ENCODE peak calls at places on chromosomes 4 and X, in four cellular contexts. G is K562, P is HL-60, R is GM12878. E is an unnamed sample.
A peak's percentile ranks its signal among the peaks of the same experiment; 100 is the strongest.

GRCh38 chr4:8726344-8726851 is 133.8 kb downstream of the CPZ start:
- DNase-seq in G (no peak), P (no peak), R (no peak), E (no peak)

GRCh38 chr4:3708103-3708510 is 58.1 kb upstream of the ADRA2C start:
- DNase-seq in G (no peak), P (no peak), R (no peak), E (no peak)

GRCh38 chr4:146061610-146062324 is 113.8 kb upstream of the LSM6 start:
- DNase-seq in G (no peak), P (no peak), R (no peak), E (no peak)

GRCh38 chr4:10750714-10751113 is 66.1 kb upstream of the CLNK start:
- DNase-seq in G (no peak), P (no peak), R (no peak), E (no peak)

GRCh38 chr4:119034276-119035008 is 101.2 kb upstream of the MYOZ2 start:
- DNase-seq in G (no peak), P (no peak), R (no peak), E (no peak)

GRCh38 chrX:45847966-45848365 is 647.3 kb upstream of the DIPK2B start:
- DNase-seq in G (no peak), P (no peak), R (no peak), E (no peak)

GRCh38 chr4:118279920-118280432 is 72.8 kb downstream of the PRSS12 start:
- DNase-seq in G (no peak), P (no peak), R (no peak), E (no peak)

GRCh38 chrX:56733459-56734046 is 4.5 kb downstream of the NBDY start:
- DNase-seq in G (peak; percentile 11), P (peak; percentile 54), R (no peak), E (no peak)

GRCh38 chrX:148380614-148381561 is 119.5 kb upstream of the AFF2 start:
- DNase-seq in G (no peak), P (peak; percentile 73), R (peak; percentile 55), E (no peak)

GRCh38 chrX:38816158-38816557 is 14.9 kb downstream of the MID1IP1 start:
- DNase-seq in G (no peak), P (no peak), R (no peak), E (no peak)

GRCh38 chr4:147975325-147975724 is 243.4 kb downstream of the ARHGAP10 start:
- DNase-seq in G (no peak), P (no peak), R (no peak), E (no peak)

GRCh38 chr4:126441173-126441810 is 1126.5 kb downstream of the FAT4 start:
- DNase-seq in G (no peak), P (no peak), R (no peak), E (no peak)

GRCh38 chr4:88592600-88593448 is 544 bp downstream of the HERC3 start:
- DNase-seq in G (peak; percentile 90), P (peak; percentile 74), R (peak; percentile 20), E (peak; percentile 85)

GRCh38 chr4:72779256-72779655 is 210.2 kb upstream of the ADAMTS3 start:
- DNase-seq in G (no peak), P (no peak), R (no peak), E (no peak)

GRCh38 chr4:143441678-143442077 is 71.8 kb upstream of the SMARCA5 start:
- DNase-seq in G (no peak), P (no peak), R (no peak), E (no peak)

GRCh38 chrX:23373129-23373804 is 38.6 kb downstream of the PTCHD1 start:
- DNase-seq in G (no peak), P (no peak), R (no peak), E (no peak)

GRCh38 chrX:110414273-110414672 is 55.6 kb downstream of the RTL9 start:
- DNase-seq in G (no peak), P (no peak), R (no peak), E (no peak)

GRCh38 chrX:31580227-31580626 is 508.4 kb upstream of the FTHL17 start:
- DNase-seq in G (no peak), P (no peak), R (no peak), E (no peak)

GRCh38 chr4:106036334-106036733 is 141.1 kb downstream of the NPNT start:
- DNase-seq in G (no peak), P (no peak), R (no peak), E (no peak)

GRCh38 chrX:136694491-136695087 is 46.6 kb downstream of the CD40LG start:
- DNase-seq in G (peak; percentile 48), P (peak; percentile 24), R (no peak), E (no peak)

GRCh38 chr4:11216520-11216919 is 212.2 kb downstream of the HS3ST1 start:
- DNase-seq in G (no peak), P (no peak), R (no peak), E (no peak)

GRCh38 chrX:8864151-8864550 is 63.0 kb upstream of the FAM9A start:
- DNase-seq in G (no peak), P (no peak), R (no peak), E (no peak)

GRCh38 chrX:78199851-78200250 is 60.4 kb upstream of the TAF9B start:
- DNase-seq in G (peak; percentile 61), P (peak; percentile 24), R (no peak), E (no peak)

GRCh38 chr4:149306537-149306936 is 509.1 kb downstream of the IQCM start:
- DNase-seq in G (no peak), P (no peak), R (no peak), E (no peak)

GRCh38 chr4:117134386-117134785 is 49.0 kb upstream of the TRAM1L1 start:
- DNase-seq in G (no peak), P (peak; percentile 6), R (peak; percentile 0), E (no peak)

GRCh38 chr4:5758741-5759140 is 47.7 kb downstream of the EVC start:
- DNase-seq in G (no peak), P (no peak), R (peak; percentile 37), E (no peak)

GRCh38 chr4:124278477-124278876 is 434.1 kb downstream of the ANKRD50 start:
- DNase-seq in G (no peak), P (no peak), R (no peak), E (no peak)

GRCh38 chr4:96649536-96649935 is 809.6 kb downstream of the PDHA2 start:
- DNase-seq in G (no peak), P (no peak), R (no peak), E (no peak)

GRCh38 chr4:168917150-168917779 is 92.8 kb downstream of the CBR4 start:
- DNase-seq in G (peak; percentile 28), P (no peak), R (no peak), E (no peak)

GRCh38 chr4:147658501-147658900 is 25.5 kb downstream of the PRMT9 start:
- DNase-seq in G (no peak), P (no peak), R (no peak), E (no peak)

GRCh38 chrX:70470850-70471289 is 26.2 kb downstream of the DLG3 start:
- DNase-seq in G (no peak), P (no peak), R (no peak), E (no peak)

GRCh38 chr4:153038493-153039311 is 102.6 kb downstream of the FHDC1 start:
- DNase-seq in G (no peak), P (no peak), R (no peak), E (no peak)

GRCh38 chr4:48223633-48224295 is 45.9 kb downstream of the TEC start:
- DNase-seq in G (no peak), P (no peak), R (no peak), E (no peak)

GRCh38 chr4:13640149-13640671 is 12.7 kb upstream of the BOD1L1 start:
- DNase-seq in G (no peak), P (no peak), R (no peak), E (no peak)

GRCh38 chr4:15149234-15149841 is 147.1 kb downstream of the CPEB2 start:
- DNase-seq in G (no peak), P (no peak), R (peak; percentile 33), E (no peak)

GRCh38 chr4:121822796-121823504 is 733 bp downstream of the CCNA2 start:
- DNase-seq in G (peak; percentile 70), P (peak; percentile 60), R (no peak), E (peak; percentile 27)

GRCh38 chr4:140266958-140267568 is 106.4 kb upstream of the SCOC start:
- DNase-seq in G (no peak), P (no peak), R (no peak), E (no peak)

GRCh38 chr4:6478546-6479220 is 6.3 kb upstream of the PPP2R2C start:
- DNase-seq in G (no peak), P (no peak), R (no peak), E (no peak)

GRCh38 chr4:184857446-184858121 is 31.8 kb upstream of the ACSL1 start:
- DNase-seq in G (no peak), P (no peak), R (no peak), E (no peak)
- TF ChIP-seq SPI1 in G (no peak), P (no peak), R (no peak), E (no peak)

GRCh38 chrX:42496239-42496638 is 281.7 kb downstream of the PPP1R2C start:
- DNase-seq in G (no peak), P (no peak), R (no peak), E (no peak)

GRCh38 chrX:42497356-42497755 is 280.6 kb downstream of the PPP1R2C start:
- DNase-seq in G (no peak), P (no peak), R (no peak), E (no peak)

GRCh38 chrX:42491145-42491907 is 286.6 kb downstream of the PPP1R2C start:
- DNase-seq in G (no peak), P (no peak), R (no peak), E (no peak)

GRCh38 chrX:42499620-42500019 is 278.3 kb downstream of the PPP1R2C start:
- DNase-seq in G (no peak), P (no peak), R (no peak), E (no peak)

GRCh38 chrX:42495139-42495538 is 282.8 kb downstream of the PPP1R2C start:
- DNase-seq in G (no peak), P (no peak), R (no peak), E (no peak)
- TF ChIP-seq SPI1 in G (no peak), P (no peak), R (no peak), E (no peak)

GRCh38 chr4:110055014-110055768 is 142.5 kb downstream of the EGF start:
- DNase-seq in G (no peak), P (no peak), R (peak; percentile 80), E (peak; percentile 13)
- TF ChIP-seq SPI1 in G (no peak), P (no peak), R (no peak), E (no peak)

GRCh38 chrX:39816871-39817731 is 280.7 kb downstream of the BCOR start:
- DNase-seq in G (peak; percentile 34), P (no peak), R (no peak), E (no peak)
- TF ChIP-seq SPI1 in G (no peak), P (no peak), R (no peak), E (no peak)

DNA sequence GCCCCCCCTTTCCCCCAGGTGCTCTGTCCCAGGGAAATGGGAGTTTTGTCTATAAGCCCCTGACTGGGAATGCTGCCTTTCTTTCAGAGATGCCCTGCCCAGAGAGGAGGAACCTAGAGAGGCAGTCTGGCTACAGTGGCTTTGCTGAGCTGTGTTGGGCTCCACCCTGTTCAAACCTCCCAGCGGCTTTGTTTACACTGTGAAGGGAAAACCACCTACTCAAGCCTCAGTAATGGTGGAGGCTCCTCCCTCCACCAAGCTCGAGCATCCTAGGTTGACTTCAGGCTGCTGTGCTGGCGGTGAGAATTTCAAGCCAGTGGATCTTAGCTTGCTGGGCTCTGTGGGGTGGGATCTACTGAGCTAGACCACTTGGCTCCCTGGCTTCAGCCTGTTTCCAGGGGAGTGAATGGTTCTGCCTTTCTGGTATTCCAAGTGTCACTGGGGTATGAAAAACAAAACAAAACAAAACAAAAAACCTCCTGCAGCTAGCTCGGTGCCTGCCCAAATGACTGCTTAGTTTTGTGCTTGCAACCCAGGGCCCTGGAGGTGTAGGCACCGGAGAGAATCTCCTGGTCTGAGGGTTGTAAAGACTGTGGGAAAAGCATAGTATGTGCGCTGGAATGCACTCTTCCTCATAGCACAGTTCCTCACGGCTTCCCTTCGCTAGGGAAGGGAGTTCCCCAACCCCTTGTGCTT is 41.7 kb downstream of the ITM2A start:
- DNase-seq in G (no peak), P (no peak), R (no peak), E (no peak)
- TF ChIP-seq SPI1 in G (no peak), P (no peak), R (no peak), E (no peak)

GRCh38 chr4:24583451-24584174 is 741 bp downstream of the DHX15 start:
- DNase-seq in G (peak; percentile 62), P (peak; percentile 59), R (no peak), E (peak; percentile 29)
- TF ChIP-seq SPI1 in G (peak; percentile 71), P (peak; percentile 59), R (peak; percentile 69), E (peak; percentile 69)